ENCODE peak calls at places on chromosomes 2 and 18, in eight cellular contexts. V, I, T, O, H, C, Y and X are unnamed samples.

GRCh38 chr18:23519725-23520124 is 16.4 kb downstream of the RMC1 start:
- DNase-seq in V (no peak), I (no peak), T (no peak), O (no peak), H (no peak), C (no peak), Y (no peak), X (no peak)

GRCh38 chr2:111198701-111199100 is 78.0 kb downstream of the BCL2L11 start:
- DNase-seq in V (no peak), I (no peak), T (no peak), O (no peak), H (no peak), C (peak), Y (no peak), X (no peak)

GRCh38 chr2:152042636-152043615 is 55.9 kb downstream of the CACNB4 start:
- DNase-seq in V (no peak), I (no peak), T (no peak), O (no peak), H (no peak), C (no peak), Y (no peak), X (no peak)

GRCh38 chr2:172513935-172514586 is 41.8 kb upstream of the PDK1 start:
- DNase-seq in V (peak), I (no peak), T (no peak), O (no peak), H (no peak), C (peak), Y (no peak), X (no peak)

GRCh38 chr2:5304640-5305039 is 387.5 kb upstream of the SOX11 start:
- DNase-seq in V (no peak), I (no peak), T (no peak), O (no peak), H (no peak), C (no peak), Y (no peak), X (no peak)

GRCh38 chr2:204274991-204275390 is 270.3 kb upstream of the PARD3B start:
- DNase-seq in V (no peak), I (no peak), T (no peak), O (no peak), H (no peak), C (no peak), Y (no peak), X (no peak)

GRCh38 chr2:176704282-176704773 is 435.1 kb downstream of the MTX2 start:
- DNase-seq in V (no peak), I (no peak), T (no peak), O (no peak), H (no peak), C (no peak), Y (no peak), X (no peak)

GRCh38 chr2:70983506-70984227 is 5.2 kb downstream of the ANKRD53 start:
- DNase-seq in V (no peak), I (peak), T (peak), O (no peak), H (no peak), C (no peak), Y (peak), X (no peak)

GRCh38 chr2:134465228-134465627 is 211.4 kb downstream of the MGAT5 start:
- DNase-seq in V (no peak), I (no peak), T (no peak), O (no peak), H (no peak), C (no peak), Y (no peak), X (no peak)

GRCh38 chr18:6874316-6874715 is 144.8 kb downstream of the ARHGAP28 start:
- DNase-seq in V (no peak), I (no peak), T (no peak), O (no peak), H (no peak), C (peak), Y (no peak), X (no peak)

GRCh38 chr2:176683565-176684210 is 414.4 kb downstream of the MTX2 start:
- DNase-seq in V (no peak), I (no peak), T (no peak), O (no peak), H (no peak), C (no peak), Y (no peak), X (no peak)

GRCh38 chr2:187994464-187995331 is 297.0 kb upstream of the GULP1 start:
- DNase-seq in V (no peak), I (no peak), T (no peak), O (no peak), H (peak), C (no peak), Y (no peak), X (peak)

GRCh38 chr2:37870829-37871228 is 54.3 kb upstream of the RMDN2 start:
- DNase-seq in V (no peak), I (no peak), T (no peak), O (no peak), H (peak), C (no peak), Y (no peak), X (no peak)

GRCh38 chr18:23209031-23209430 is 73.7 kb downstream of the CABLES1 start:
- DNase-seq in V (no peak), I (no peak), T (no peak), O (no peak), H (no peak), C (no peak), Y (no peak), X (peak)

GRCh38 chr2:135471106-135471505 is 59.9 kb downstream of the ZRANB3 start:
- DNase-seq in V (no peak), I (no peak), T (no peak), O (no peak), H (peak), C (no peak), Y (no peak), X (no peak)

GRCh38 chr2:120751553-120751952 is 15.9 kb downstream of the GLI2 start:
- DNase-seq in V (no peak), I (no peak), T (no peak), O (no peak), H (no peak), C (no peak), Y (no peak), X (no peak)

GRCh38 chr2:61538920-61539559 is 884 bp upstream of the XPO1 start:
- DNase-seq in V (no peak), I (peak), T (peak), O (peak), H (peak), C (peak), Y (no peak), X (no peak)

GRCh38 chr2:16635796-16636699 is 29.6 kb downstream of the CYRIA start:
- DNase-seq in V (no peak), I (no peak), T (no peak), O (no peak), H (peak), C (no peak), Y (no peak), X (no peak)

GRCh38 chr18:76496200-76496890 is 1.3 kb upstream of the ZNF516 start:
- DNase-seq in V (peak), I (peak), T (peak), O (peak), H (peak), C (no peak), Y (peak), X (peak)

GRCh38 chr2:74440005-74440377 is 1.7 kb downstream of the RTKN start:
- DNase-seq in V (no peak), I (peak), T (peak), O (peak), H (peak), C (no peak), Y (no peak), X (no peak)

GRCh38 chr2:67462741-67463496 is 65.8 kb downstream of the ETAA1 start:
- DNase-seq in V (no peak), I (no peak), T (no peak), O (no peak), H (peak), C (no peak), Y (no peak), X (peak)

GRCh38 chr18:62337336-62337735 is 12.2 kb downstream of the TNFRSF11A start:
- DNase-seq in V (no peak), I (no peak), T (no peak), O (no peak), H (no peak), C (no peak), Y (no peak), X (no peak)

GRCh38 chr2:158935617-158936016 is 32.8 kb upstream of the TANC1 start:
- DNase-seq in V (no peak), I (no peak), T (no peak), O (no peak), H (no peak), C (peak), Y (no peak), X (no peak)

GRCh38 chr2:233799716-233800115 is 21.6 kb downstream of the MROH2A start:
- DNase-seq in V (no peak), I (no peak), T (no peak), O (no peak), H (no peak), C (no peak), Y (no peak), X (no peak)

GRCh38 chr2:163800889-163801498 is 65.2 kb upstream of the FIGN start:
- DNase-seq in V (no peak), I (no peak), T (no peak), O (no peak), H (no peak), C (no peak), Y (no peak), X (no peak)

GRCh38 chr18:50410008-50410407 is 35.2 kb downstream of the SKA1 start:
- DNase-seq in V (no peak), I (no peak), T (no peak), O (no peak), H (no peak), C (no peak), Y (no peak), X (no peak)

GRCh38 chr18:21599585-21600525 is 649 bp downstream of the ESCO1 start:
- DNase-seq in V (peak), I (peak), T (peak), O (peak), H (no peak), C (peak), Y (peak), X (peak)

GRCh38 chr2:156704132-156704531 is 268.0 kb downstream of the GPD2 start:
- DNase-seq in V (no peak), I (no peak), T (no peak), O (no peak), H (no peak), C (no peak), Y (no peak), X (no peak)

GRCh38 chr2:43445781-43446180 is 150.1 kb downstream of the THADA start:
- DNase-seq in V (no peak), I (no peak), T (no peak), O (no peak), H (no peak), C (no peak), Y (no peak), X (no peak)

GRCh38 chr2:229033816-229034215 is 237.3 kb downstream of the PID1 start:
- DNase-seq in V (no peak), I (no peak), T (no peak), O (no peak), H (no peak), C (no peak), Y (no peak), X (no peak)

GRCh38 chr2:119574108-119574815 is 30.0 kb downstream of the CFAP221 start:
- DNase-seq in V (no peak), I (no peak), T (no peak), O (no peak), H (no peak), C (no peak), Y (no peak), X (no peak)

GRCh38 chr2:165273176-165273575 is 34.0 kb downstream of the SCN2A start:
- DNase-seq in V (no peak), I (no peak), T (no peak), O (no peak), H (peak), C (no peak), Y (no peak), X (no peak)

GRCh38 chr2:186714611-186715010 is 20.8 kb downstream of the FAM171B start:
- DNase-seq in V (no peak), I (no peak), T (no peak), O (no peak), H (no peak), C (no peak), Y (no peak), X (no peak)

GRCh38 chr2:176653856-176654443 is 384.7 kb downstream of the MTX2 start:
- DNase-seq in V (no peak), I (peak), T (peak), O (peak), H (peak), C (no peak), Y (no peak), X (peak)

GRCh38 chr2:127694986-127695385 is 6.3 kb upstream of the SFT2D3 start:
- DNase-seq in V (no peak), I (no peak), T (peak), O (peak), H (peak), C (no peak), Y (no peak), X (no peak)

GRCh38 chr2:127698553-127699355 is 2.5 kb upstream of the SFT2D3 start:
- DNase-seq in V (no peak), I (no peak), T (no peak), O (no peak), H (no peak), C (no peak), Y (no peak), X (no peak)

GRCh38 chr2:127700527-127701192 is 637 bp upstream of the SFT2D3 start:
- DNase-seq in V (peak), I (no peak), T (peak), O (peak), H (no peak), C (no peak), Y (peak), X (peak)

GRCh38 chr2:127697482-127698180 is 3.7 kb upstream of the SFT2D3 start:
- DNase-seq in V (no peak), I (no peak), T (no peak), O (no peak), H (no peak), C (no peak), Y (no peak), X (no peak)

GRCh38 chr2:127695491-127696472 is 5.5 kb upstream of the SFT2D3 start:
- DNase-seq in V (no peak), I (peak), T (peak), O (peak), H (peak), C (no peak), Y (no peak), X (peak)
- TF ChIP-seq CTCF in V (peak), I (peak), T (peak), O (peak), H (peak), C (peak), Y (peak), X (no peak)

GRCh38 chr2:239308696-239309397 is 92.0 kb downstream of the HDAC4 start:
- DNase-seq in V (no peak), I (peak), T (peak), O (peak), H (peak), C (no peak), Y (peak), X (no peak)
- TF ChIP-seq CTCF in V (no peak), I (no peak), T (no peak), O (peak), H (peak), C (peak), Y (no peak), X (no peak)

GRCh38 chr2:198471291-198471690 is 666.9 kb downstream of the PLCL1 start:
- DNase-seq in V (no peak), I (no peak), T (no peak), O (no peak), H (no peak), C (no peak), Y (no peak), X (peak)
- TF ChIP-seq CTCF in V (peak), I (no peak), T (no peak), O (no peak), H (no peak), C (no peak), Y (peak), X (no peak)

GRCh38 chr2:227846831-227847230 is 24.6 kb upstream of the DAW1 start:
- DNase-seq in V (no peak), I (no peak), T (no peak), O (no peak), H (no peak), C (no peak), Y (no peak), X (no peak)
- TF ChIP-seq CTCF in V (no peak), I (no peak), T (no peak), O (no peak), H (no peak), C (no peak), Y (no peak), X (no peak)

GRCh38 chr2:47344890-47345583 is 57.9 kb upstream of the MSH2 start:
- DNase-seq in V (peak), I (peak), T (peak), O (peak), H (peak), C (no peak), Y (peak), X (peak)
- TF ChIP-seq CTCF in V (peak), I (no peak), T (no peak), O (peak), H (no peak), C (no peak), Y (peak), X (no peak)

GRCh38 chr18:27778441-27778840 is 398.5 kb downstream of the CDH2 start:
- DNase-seq in V (no peak), I (no peak), T (no peak), O (no peak), H (peak), C (no peak), Y (no peak), X (peak)
- TF ChIP-seq CTCF in V (no peak), I (no peak), T (no peak), O (peak), H (peak), C (no peak), Y (no peak), X (peak)

DNA sequence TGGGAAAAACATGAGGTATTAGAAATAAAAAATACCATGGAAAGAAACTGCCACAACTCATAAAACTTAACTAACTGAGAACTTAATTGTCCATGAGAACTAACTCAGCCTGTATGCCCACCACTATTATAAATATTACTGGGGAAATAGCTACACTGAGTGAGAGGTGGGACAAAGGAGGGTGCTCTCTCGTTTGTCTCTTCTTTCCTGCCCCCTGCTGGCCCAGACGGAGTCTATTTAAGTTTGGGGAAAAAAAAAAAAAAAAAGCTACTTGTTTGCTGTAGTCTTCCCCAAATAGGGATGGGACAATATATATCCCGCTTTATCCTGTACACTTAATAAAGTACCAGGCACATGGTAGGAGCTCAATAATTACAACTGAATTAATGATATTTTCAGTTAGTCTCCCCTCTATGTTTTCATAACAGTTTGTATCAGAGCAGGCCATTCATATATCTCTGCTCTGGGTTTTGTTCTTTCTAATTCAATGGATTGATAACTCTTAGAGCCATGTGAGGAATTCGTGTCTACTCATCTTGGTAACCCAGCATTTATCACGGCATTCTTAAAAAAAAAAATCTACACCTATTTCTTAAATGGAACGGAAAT is 647.7 kb upstream of the PKDCC start:
- DNase-seq in V (no peak), I (no peak), T (no peak), O (peak), H (peak), C (no peak), Y (no peak), X (peak)
- TF ChIP-seq CTCF in V (peak), I (no peak), T (no peak), O (peak), H (peak), C (no peak), Y (peak), X (peak)

GRCh38 chr2:112577756-112578155 is 6.7 kb upstream of the CHCHD5 start:
- DNase-seq in V (no peak), I (no peak), T (no peak), O (no peak), H (peak), C (no peak), Y (no peak), X (no peak)
- TF ChIP-seq CTCF in V (no peak), I (no peak), T (no peak), O (no peak), H (peak), C (no peak), Y (no peak), X (no peak)

DNA sequence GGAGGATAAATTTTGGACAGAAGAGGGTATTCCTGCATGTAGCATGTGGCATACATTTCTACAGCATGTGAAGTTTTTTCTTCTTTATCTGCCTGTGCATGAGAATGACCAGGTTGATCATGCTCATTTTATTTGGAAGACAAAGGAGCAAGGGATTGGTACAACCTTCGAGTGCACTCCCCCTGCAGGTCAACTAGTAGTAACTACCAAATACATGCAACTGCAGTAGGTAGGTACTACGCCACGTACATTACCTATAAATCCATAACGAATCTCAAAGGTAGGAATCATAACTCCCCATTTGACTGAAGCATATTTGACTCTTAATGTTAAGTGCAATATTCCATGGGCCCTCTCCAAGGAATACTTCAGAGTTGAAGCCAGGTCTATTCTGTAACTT is 763.9 kb downstream of the TSN start:
- DNase-seq in V (no peak), I (no peak), T (no peak), O (no peak), H (peak), C (no peak), Y (no peak), X (peak)
- TF ChIP-seq CTCF in V (no peak), I (no peak), T (no peak), O (no peak), H (peak), C (no peak), Y (peak), X (peak)